ENCODE peak calls at places on chromosomes 4 and X, in five cellular contexts. U is PC-3, T is HCT116, A is neural progenitor cell, J is MM.1S. Q is an unnamed sample.

GRCh38 chr4:140871368-140871767 is 115.2 kb upstream of the TBC1D9 start:
- DNase-seq in A (no peak), U (no peak), J (no peak), T (no peak), Q (no peak)

GRCh38 chr4:38958453-38958852 is 73.8 kb downstream of the TMEM156 start:
- DNase-seq in T (no peak), U (no peak), A (no peak), J (peak; percentile 53), Q (no peak)

GRCh38 chr4:110754726-110755125 is 131.8 kb upstream of the PITX2 start:
- DNase-seq in J (no peak), T (no peak), A (no peak), U (no peak), Q (no peak)

GRCh38 chr4:110586137-110586850 is 36.6 kb downstream of the PITX2 start:
- DNase-seq in A (peak; percentile 42), T (peak; percentile 31), J (peak; percentile 43), U (peak; percentile 72), Q (peak; percentile 37)

GRCh38 chr4:94363136-94363655 is 20.6 kb upstream of the HPGDS start:
- DNase-seq in T (no peak), U (peak; percentile 61), A (no peak), J (no peak), Q (no peak)

GRCh38 chr4:71004281-71004851 is 10.9 kb downstream of the DCK start:
- DNase-seq in T (no peak), A (peak; percentile 61), U (no peak), J (peak; percentile 66), Q (peak; percentile 71)

GRCh38 chr4:31088600-31089230 is 368.5 kb downstream of the PCDH7 start:
- DNase-seq in J (no peak), A (no peak), T (peak; percentile 72), U (peak; percentile 65), Q (no peak)

GRCh38 chr4:82776925-82777542 is 21.6 kb downstream of the SCD5 start:
- DNase-seq in J (no peak), A (no peak), T (no peak), U (no peak), Q (no peak)

GRCh38 chr4:187069398-187069797 is 345.7 kb upstream of the FAT1 start:
- DNase-seq in A (no peak), T (no peak), U (no peak), J (no peak), Q (no peak)

GRCh38 chr4:107631568-107631967 is 88.5 kb downstream of the PAPSS1 start:
- DNase-seq in J (no peak), A (no peak), T (no peak), U (no peak), Q (no peak)

GRCh38 chrX:129755779-129756650 is 17.2 kb downstream of the XPNPEP2 start:
- DNase-seq in J (no peak), T (no peak), U (no peak), A (peak; percentile 36), Q (peak; percentile 66)

GRCh38 chrX:97490656-97491055 is 606.9 kb downstream of the RPA4 start:
- DNase-seq in A (no peak), T (no peak), U (no peak), J (no peak), Q (no peak)

DNA sequence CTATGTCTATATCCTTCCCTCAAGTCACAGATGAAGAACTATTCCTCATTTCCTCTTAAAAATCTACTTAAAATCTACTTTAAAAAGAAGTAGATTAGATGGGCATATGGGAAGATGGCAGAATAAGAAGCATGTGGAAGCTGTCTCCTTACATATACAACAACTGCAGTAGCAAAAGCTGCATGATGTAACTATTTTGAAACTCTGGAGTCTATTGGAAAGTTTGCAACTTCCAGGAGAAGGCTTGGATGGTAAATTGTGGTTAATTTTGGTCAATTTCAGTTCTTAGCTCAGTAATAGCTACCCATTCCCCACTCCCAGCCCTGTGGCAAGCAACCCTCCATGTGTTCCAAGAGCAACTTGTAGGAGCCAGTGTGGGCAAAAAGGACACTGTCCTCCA is 36.9 kb downstream of the MORC4 start:
- DNase-seq in A (no peak), T (no peak), J (no peak), U (no peak), Q (no peak)
- TF ChIP-seq EZH2phosphoT487 in A (no peak), T (no peak), J (no peak), U (no peak), Q (no peak)

DNA sequence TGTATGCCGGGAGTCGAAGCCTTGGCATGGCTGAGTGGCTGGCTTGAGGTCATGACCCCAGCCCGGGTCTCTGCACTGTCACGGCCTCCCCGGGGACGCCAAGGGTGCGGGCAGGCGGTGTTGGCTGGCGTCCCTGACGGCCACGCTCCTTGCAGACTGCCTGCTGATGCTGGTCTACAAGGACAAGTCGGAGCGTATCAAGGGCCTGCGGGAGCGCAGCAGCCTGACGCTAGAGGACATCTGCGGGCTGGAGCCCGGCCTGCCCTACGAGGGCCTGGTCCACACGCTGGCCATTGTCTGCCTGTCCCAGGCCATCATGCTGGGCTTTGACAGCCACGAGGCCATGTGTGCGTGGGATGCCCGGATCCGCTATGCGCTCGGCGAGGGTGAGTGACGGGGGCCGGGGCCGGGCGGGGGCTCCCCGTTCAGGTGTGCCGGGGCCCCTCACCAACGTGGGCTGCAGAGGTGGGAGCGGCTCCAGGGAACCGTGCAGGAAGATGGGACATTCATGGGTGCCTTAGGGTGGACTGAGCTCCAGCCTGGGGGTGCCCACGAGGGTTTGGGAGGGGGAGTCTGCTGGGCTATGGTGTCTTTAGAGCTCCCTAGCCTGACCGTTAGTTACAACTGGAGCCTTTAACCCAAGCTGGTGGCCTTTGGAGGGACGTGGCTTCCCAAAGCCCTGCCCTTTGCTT is 10.3 kb downstream of the DOK7 start:
- DNase-seq in A (peak; percentile 1), T (no peak), U (no peak), J (no peak), Q (no peak)
- H3K4me2 ChIP-seq in A (no peak overlapping the region), T (no peak overlapping the region), U (no peak overlapping the region), J (no peak overlapping the region), Q (no peak overlapping the region)

GRCh38 chrX:74431807-74432206 is 10.5 kb downstream of the SLC16A2 start:
- DNase-seq in U (no peak), A (peak; percentile 13), J (no peak), T (no peak), Q (no peak)
- TF ChIP-seq EZH2phosphoT487 in U (no peak), A (no peak), J (no peak), T (no peak), Q (no peak)

DNA sequence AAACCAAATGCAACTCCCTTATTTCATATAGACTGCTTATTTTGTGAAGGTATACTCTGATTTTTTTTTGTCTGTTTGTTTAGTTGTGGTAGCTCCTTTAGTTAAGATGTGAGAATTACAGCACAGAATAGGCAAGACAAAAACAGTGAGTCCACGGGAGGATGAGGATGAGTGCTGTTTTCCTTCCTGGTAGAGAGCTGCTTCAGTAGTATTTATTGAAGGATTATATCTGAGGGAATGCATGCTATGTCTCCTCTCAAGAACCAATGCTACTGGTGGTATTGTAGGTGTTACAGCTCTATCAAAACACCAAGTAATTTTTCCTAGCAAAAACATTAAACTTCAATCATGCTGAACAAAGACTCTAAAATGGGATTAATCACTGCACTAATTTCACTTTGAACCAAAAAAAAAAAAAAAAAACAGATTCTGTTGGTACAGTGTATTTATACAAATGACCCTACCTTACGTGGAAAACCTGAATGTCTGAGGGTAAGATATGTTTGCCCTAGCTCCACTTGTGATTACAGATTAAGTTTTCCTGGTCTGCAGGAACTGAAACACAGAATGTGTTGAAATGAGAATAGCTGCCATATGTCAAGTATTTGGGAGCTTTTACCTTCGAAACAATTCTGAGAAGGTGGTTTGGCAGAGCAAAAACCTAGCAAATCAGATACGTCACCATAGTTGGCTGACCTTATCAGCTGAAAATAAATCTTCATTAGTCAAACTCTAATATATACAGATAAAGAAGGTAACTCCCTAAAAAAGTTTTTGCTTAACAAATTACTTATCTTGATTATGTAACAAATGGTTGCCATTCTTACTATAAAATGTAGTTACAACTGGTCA is 40.3 kb downstream of the PPP3CA start:
- DNase-seq in J (no peak), A (no peak), U (no peak), T (no peak), Q (no peak)
- H3K4me2 ChIP-seq in J (no peak overlapping the region), A (no peak overlapping the region), U (no peak overlapping the region), T (no peak overlapping the region), Q (no peak overlapping the region)

DNA sequence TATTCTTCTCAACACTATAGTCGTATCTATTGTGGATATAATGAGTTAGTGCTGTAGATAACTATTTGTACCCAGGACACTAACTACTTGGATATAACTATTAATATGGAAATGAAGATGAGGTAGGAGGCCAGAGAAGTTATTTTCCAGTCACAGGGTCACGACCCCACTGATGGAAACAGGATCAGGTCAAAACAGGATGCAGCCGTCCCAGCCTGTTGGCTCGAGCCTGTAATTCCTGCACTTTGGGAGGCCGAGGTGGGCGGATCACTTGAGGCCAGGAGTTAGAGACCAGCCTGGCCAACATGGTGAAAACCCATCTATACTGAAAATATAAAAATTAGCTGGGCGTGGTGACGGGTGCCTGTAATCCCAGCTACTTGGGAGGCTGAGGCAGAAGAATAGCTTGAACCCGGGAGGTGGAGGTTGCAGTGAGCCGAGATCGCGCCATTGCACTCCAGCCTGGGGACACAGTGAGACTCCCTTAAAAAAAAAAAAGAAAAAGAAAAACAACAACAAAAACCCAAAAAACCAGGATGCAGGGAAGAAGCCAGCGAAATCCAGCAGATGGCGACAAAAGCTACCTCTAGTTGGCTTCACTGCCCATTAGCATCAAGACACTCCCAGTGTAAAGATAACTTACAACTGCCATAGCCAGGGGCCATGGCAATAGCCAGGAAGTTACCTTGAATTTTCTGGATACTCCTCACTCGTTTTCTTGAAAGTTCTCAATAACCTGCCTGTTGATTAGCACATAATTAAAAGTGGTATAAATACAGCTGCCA is 37.9 kb upstream of the NKAP start:
- DNase-seq in T (peak; percentile 42), J (peak; percentile 63), A (peak; percentile 63), U (peak; percentile 58), Q (peak; percentile 65)
- TF ChIP-seq EZH2phosphoT487 in T (no peak), J (no peak), A (no peak), U (no peak), Q (no peak)

GRCh38 chr4:42306221-42307109 is 90.8 kb upstream of the SHISA3 start:
- DNase-seq in T (no peak), U (no peak), A (no peak), J (no peak), Q (no peak)

DNA sequence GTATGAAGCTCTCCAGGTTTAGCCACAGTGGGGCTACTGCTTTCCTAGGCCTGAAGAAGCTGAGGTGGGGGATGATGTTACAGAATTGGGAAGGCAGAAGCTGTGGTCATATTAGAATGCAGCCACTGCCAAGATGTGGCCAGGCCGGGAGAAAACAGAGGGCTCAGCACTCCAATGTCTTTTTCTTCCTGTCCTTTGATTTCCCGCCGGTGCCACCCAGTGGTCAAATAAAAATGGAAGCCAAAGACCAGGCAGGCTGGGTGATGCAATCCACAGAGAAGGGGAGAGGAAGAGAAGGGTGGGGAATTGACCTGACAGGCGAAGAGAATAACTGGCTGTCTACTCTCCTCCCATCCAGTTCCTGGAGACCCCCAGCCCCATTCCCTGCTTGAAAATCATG is 94.9 kb upstream of the SHISA3 start:
- DNase-seq in J (peak; percentile 26), U (peak; percentile 64), T (peak; percentile 43), A (peak; percentile 52), Q (peak; percentile 42)
- H3K4me2 ChIP-seq in J (no peak overlapping the region), U (no peak overlapping the region), T (peak overlapping the region; percentile 34), A (no peak overlapping the region), Q (no peak overlapping the region)